ENCODE peak calls at places on chromosomes 12 and 14, in five cellular contexts. H is choroid plexus epithelial cell, K is IMR-90, M is neural progenitor cell, R is GM23248. D is an unnamed sample.

GRCh38 chr12:122860052-122860853 is 25.0 kb downstream of the HIP1R start:
- DNase-seq in K (peak), H (peak), M (peak), R (peak), D (peak)

GRCh38 chr14:32399920-32400319 is 70.8 kb downstream of the AKAP6 start:
- DNase-seq in H (no peak), M (no peak), K (no peak), R (no peak), D (no peak)

GRCh38 chr14:52318829-52319604 is 4.9 kb downstream of the PTGER2 start:
- DNase-seq in R (peak), H (no peak), M (no peak), K (peak), D (no peak)

GRCh38 chr14:55336161-55336560 is 64.9 kb downstream of the FBXO34 start:
- DNase-seq in H (peak), K (no peak), M (no peak), R (peak), D (no peak)

GRCh38 chr12:22743700-22744099 is 118.7 kb downstream of the ETNK1 start:
- DNase-seq in H (no peak), R (no peak), M (no peak), K (no peak), D (peak)

GRCh38 chr12:88579941-88580871 is at the start of gene KITLG:
- DNase-seq in R (peak), K (peak), M (peak), H (peak), D (peak)

GRCh38 chr14:94738786-94739185 is 31.1 kb downstream of the GSC start:
- DNase-seq in H (peak), R (peak), K (no peak), M (no peak), D (no peak)

GRCh38 chr12:114580306-114580705 is 103.7 kb downstream of the TBX3 start:
- DNase-seq in K (no peak), H (no peak), R (no peak), M (no peak), D (no peak)

GRCh38 chr12:123741937-123742572 is 20.0 kb upstream of the DNAH10 start:
- DNase-seq in R (no peak), H (no peak), M (no peak), K (no peak), D (no peak)

GRCh38 chr14:92121207-92121669 is 268 bp downstream of the NDUFB1 start:
- DNase-seq in K (peak), H (peak), R (peak), M (peak), D (peak)

GRCh38 chr14:76937181-76938091 is 91.1 kb downstream of the IRF2BPL start:
- DNase-seq in R (peak), H (peak), M (peak), K (peak), D (peak)

GRCh38 chr12:120496353-120497340 is 734 bp downstream of the DYNLL1 start:
- DNase-seq in K (peak), H (peak), R (peak), M (peak), D (peak)

GRCh38 chr12:122894173-122895121 is 1.5 kb downstream of the VPS37B start:
- DNase-seq in K (no peak), R (peak), M (no peak), H (no peak), D (no peak)

GRCh38 chr14:37697489-37698121 is 102.2 kb downstream of the TTC6 start:
- DNase-seq in K (peak), H (peak), M (no peak), R (peak), D (peak)

GRCh38 chr14:60724080-60724618 is at the start of gene SIX4:
- DNase-seq in M (peak), K (peak), H (peak), R (peak), D (peak)

GRCh38 chr14:65303185-65303901 is 109.2 kb upstream of the FUT8 start:
- DNase-seq in K (peak), M (peak), R (peak), H (no peak), D (no peak)

GRCh38 chr14:98408024-98408555 is 863.9 kb downstream of the BCL11B start:
- DNase-seq in M (no peak), H (no peak), K (no peak), R (no peak), D (no peak)

GRCh38 chr12:115000038-115000437 is 316.1 kb upstream of the TBX3 start:
- DNase-seq in K (peak), M (no peak), H (peak), R (peak), D (no peak)

GRCh38 chr12:56074396-56074795 is 5.6 kb upstream of the ERBB3 start:
- DNase-seq in M (no peak), H (no peak), K (peak), R (no peak), D (no peak)

GRCh38 chr12:31591308-31591901 is 469 bp upstream of the DENND5B start:
- DNase-seq in K (no peak), M (peak), H (peak), R (peak), D (peak)

DNA sequence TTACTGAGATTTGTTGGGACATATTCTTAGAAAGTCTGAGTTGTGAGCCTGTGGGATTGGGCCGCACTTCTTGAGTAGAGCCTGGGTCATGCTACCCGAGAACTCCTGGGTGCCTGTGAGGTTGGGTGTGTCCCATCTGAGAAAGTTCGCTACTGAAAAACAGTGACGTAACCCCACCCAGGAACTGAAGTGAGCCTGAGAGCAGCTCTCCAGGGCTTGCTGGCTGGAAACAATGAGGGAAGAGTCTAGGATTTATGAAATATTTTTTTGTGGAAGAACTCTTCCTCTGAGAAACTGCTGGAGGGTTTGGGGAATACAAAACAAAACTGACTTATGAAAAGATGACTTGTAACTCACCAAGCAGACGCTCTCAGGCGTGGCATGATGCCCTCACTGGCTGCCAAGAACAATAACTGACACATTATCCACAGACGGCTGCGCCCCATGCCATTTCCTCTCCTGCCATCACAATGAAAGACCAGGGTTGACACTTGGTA is 69.2 kb downstream of the RASSF3 start:
- DNase-seq in K (peak), H (peak), M (no peak), R (peak), D (peak)
- H3K4me3 ChIP-seq in K (no peak), H (no peak), M (no peak), R (peak), D (no peak)

GRCh38 chr12:111123390-111123789 is 203.0 kb upstream of the MYL2 start:
- DNase-seq in K (no peak), R (no peak), H (no peak), M (no peak), D (no peak)
- H3K4me3 ChIP-seq in K (no peak), R (no peak), H (no peak), M (no peak), D (no peak)

DNA sequence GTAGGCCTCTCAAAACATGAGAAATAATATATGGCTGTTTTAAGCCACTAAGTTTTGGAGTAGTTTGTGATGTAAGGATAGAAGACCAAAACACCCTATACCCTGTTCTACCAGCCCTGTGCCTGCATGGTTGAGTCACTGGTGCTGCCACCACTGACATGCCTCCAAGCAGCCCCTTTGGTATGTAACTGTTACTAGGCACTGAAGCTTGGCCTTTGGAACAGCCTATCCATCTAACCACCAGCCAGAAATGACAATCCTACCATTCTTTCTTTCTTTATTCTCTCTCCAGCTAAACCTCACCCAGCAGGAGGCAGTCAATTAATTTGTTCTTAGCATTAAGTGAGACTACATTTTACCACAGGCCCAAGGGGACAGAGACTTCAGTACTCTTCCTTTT is 240.3 kb downstream of the MSRB3 start:
- DNase-seq in K (no peak), M (peak), H (no peak), R (peak), D (no peak)
- H3K4me3 ChIP-seq in K (no peak), M (no peak), H (no peak), R (no peak), D (no peak)

GRCh38 chr12:106135781-106136180 is 3.0 kb downstream of the NUAK1 start:
- DNase-seq in R (peak), M (peak), H (peak), K (peak), D (peak)
- H3K4me3 ChIP-seq in R (peak), M (peak), H (peak), K (peak), D (peak)

GRCh38 chr14:100165376-100165775 is 5.9 kb upstream of the DEGS2 start:
- DNase-seq in K (no peak), M (no peak), H (no peak), R (no peak), D (no peak)
- H3K4me3 ChIP-seq in K (no peak), M (no peak), H (no peak), R (no peak), D (no peak)

DNA sequence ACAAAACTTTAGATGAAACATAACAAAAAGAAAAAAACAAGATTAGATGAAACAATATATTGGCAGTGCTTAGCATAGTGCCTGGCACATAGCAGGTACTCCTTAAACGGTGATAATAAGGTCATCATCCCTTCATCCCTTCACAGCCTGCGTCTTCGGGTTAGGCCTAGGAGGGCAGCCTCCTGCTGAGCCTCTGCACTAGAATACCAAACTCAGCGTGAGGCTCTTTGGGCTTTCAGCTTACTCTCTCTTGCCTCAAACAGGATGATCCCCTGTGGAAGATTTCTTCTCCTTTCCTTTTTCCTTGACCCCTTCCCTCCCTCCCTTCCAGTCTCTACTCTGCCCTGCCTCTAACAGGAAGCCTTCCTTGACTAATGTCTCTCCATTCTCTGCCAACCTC is 14.4 kb upstream of the FIGNL2 start:
- DNase-seq in K (no peak), H (no peak), R (no peak), M (peak), D (no peak)
- H3K4me3 ChIP-seq in K (no peak), H (no peak), R (no peak), M (peak), D (no peak)

DNA sequence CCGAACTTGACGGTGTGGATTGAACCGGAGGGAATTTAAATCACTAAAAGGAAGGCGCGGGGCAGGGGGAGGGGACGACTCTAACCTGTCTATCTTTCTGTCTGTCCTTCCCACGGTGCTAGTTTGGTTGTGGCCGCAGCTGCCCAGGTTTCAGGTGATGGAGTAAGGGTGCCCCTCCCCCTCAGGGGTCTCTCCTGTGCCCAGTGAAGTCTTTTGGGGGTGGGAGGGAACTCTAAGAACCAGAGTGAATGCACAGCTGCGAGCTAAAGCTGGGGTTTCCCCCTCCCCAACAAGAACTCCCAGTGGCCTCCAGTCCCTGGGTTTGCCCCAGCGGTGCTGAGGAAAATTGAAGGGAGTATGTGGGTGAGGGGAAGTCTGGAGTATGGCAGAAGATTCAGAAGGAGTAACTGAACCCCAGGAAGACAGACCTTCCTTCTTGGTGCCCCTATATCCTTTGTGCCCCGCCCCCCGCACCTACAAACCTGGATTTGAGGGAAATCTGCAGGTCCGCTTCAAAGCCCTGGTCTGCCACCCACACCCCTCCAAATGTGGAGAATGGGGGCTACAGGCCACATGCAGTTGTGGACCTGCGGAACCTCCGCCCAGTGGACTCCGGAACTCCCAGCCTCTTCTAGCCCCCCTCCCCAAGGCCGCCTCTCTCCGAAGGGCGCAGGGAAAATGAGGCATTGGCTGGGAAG is 3.6 kb upstream of the HOXC9 start:
- DNase-seq in R (no peak), H (no peak), K (no peak), M (no peak), D (no peak)
- H3K4me3 ChIP-seq in R (no peak), H (peak), K (no peak), M (no peak), D (peak)

DNA sequence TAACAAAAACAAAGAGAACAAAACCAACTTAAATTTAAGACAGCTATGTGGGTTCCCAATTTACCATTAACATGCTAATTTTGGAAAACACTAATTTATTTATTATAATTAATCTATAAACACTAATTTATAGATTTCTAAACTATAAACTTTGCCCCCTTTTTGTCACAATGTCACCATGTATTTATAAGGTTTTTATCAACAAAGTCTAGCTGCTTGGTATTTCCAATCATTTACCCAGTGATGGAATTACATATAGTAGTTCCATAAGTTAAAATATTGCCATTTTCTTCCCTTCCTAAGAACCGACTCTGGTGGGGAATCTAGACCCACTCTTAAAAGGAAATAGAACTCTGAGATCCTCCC is 140.7 kb downstream of the PPM1H start:
- DNase-seq in M (no peak), H (no peak), K (no peak), R (no peak), D (no peak)
- H3K4me3 ChIP-seq in M (no peak), H (no peak), K (no peak), R (no peak), D (no peak)

D was measured in fibroblast of villous mesenchyme.